ENCODE peak calls at places on chromosomes 6 and 20, in ten cellular contexts. C is COR-L47; I is stimulated activated CD8-positive, alpha-beta memory T cell treated with anti-CD3 and anti-CD28 coated beads, Interleukin-2, amount 100 ng/mL, for 48 hours; D is DMS153; E is Daoy; P is WTC11; A is putamen; F is left ventricle myocardium inferior; T is AG10803; W is A549. X is an unnamed sample.

GRCh38 chr6:21359926-21360325 is 233.6 kb upstream of the SOX4 start:
- DNase-seq in C (no peak), I (no peak), D (no peak), E (no peak), P (no peak), A (no peak), F (no peak), T (no peak), W (no peak), X (no peak)

GRCh38 chr6:3282461-3283236 is 23.9 kb downstream of the PSMG4 start:
- DNase-seq in C (no peak), I (no peak), D (no peak), E (no peak), P (peak), A (no peak), F (no peak), T (no peak), W (no peak), X (no peak)

GRCh38 chr20:19750907-19751636 is 7.0 kb upstream of the RIN2 start:
- DNase-seq in C (no peak), I (no peak), D (no peak), E (no peak), P (no peak), A (no peak), F (no peak), T (no peak), W (no peak), X (no peak)

GRCh38 chr6:4776493-4776966 is 326 bp downstream of the CDYL start:
- DNase-seq in C (peak), I (no peak), D (no peak), E (peak), P (peak), A (peak), F (no peak), T (no peak), W (no peak), X (peak)

GRCh38 chr6:122845916-122846632 is 57.0 kb downstream of the SMPDL3A start:
- DNase-seq in C (no peak), I (no peak), D (no peak), E (peak), P (no peak), A (no peak), F (no peak), T (peak), W (no peak), X (no peak)

GRCh38 chr6:128538763-128539162 is 18.4 kb upstream of the PTPRK start:
- DNase-seq in C (no peak), I (no peak), D (no peak), E (no peak), P (no peak), A (no peak), F (no peak), T (peak), W (no peak), X (no peak)

GRCh38 chr6:123784330-123784729 is 19.3 kb upstream of the NKAIN2 start:
- DNase-seq in C (no peak), I (no peak), D (no peak), E (no peak), P (no peak), A (no peak), F (no peak), T (no peak), W (no peak), X (no peak)

GRCh38 chr6:29861521-29862255 is 34.1 kb downstream of the HLA-G start:
- DNase-seq in C (no peak), I (no peak), D (no peak), E (no peak), P (no peak), A (no peak), F (no peak), T (no peak), W (no peak), X (no peak)

GRCh38 chr6:44627091-44627878 is 239.8 kb downstream of the CDC5L start:
- DNase-seq in C (no peak), I (no peak), D (no peak), E (no peak), P (peak), A (no peak), F (peak), T (no peak), W (no peak), X (no peak)

X was measured in RCC 7860.